ENCODE peak calls at places on chromosomes 16 and 17, in four cellular contexts. D, Q, H and M are unnamed samples.

GRCh38 chr16:31453255-31454204 is 5.8 kb upstream of the ARMC5 start:
- DNase-seq in D (no peak), H (no peak), Q (no peak), M (no peak)

GRCh38 chr16:58425245-58425644 is 33.0 kb downstream of the GINS3 start:
- DNase-seq in H (no peak), Q (no peak), D (no peak), M (no peak)

GRCh38 chr16:50627419-50627818 is 53.7 kb downstream of the SNX20 start:
- DNase-seq in Q (peak), D (peak), H (no peak), M (peak)

GRCh38 chr17:66468241-66469087 is 166.1 kb downstream of the PRKCA start:
- DNase-seq in Q (no peak), H (no peak), D (no peak), M (no peak)

GRCh38 chr17:66702106-66702936 is 132.6 kb upstream of the CACNG5 start:
- DNase-seq in H (no peak), D (no peak), Q (no peak), M (no peak)

GRCh38 chr16:84194018-84194417 is 3.1 kb downstream of the ADAD2 start:
- DNase-seq in D (no peak), H (no peak), Q (no peak), M (no peak)

GRCh38 chr16:51154271-51155171 is 3.5 kb upstream of the SALL1 start:
- DNase-seq in H (no peak), Q (no peak), D (no peak), M (no peak)

GRCh38 chr17:68539536-68540469 is 27.6 kb downstream of the PRKAR1A start:
- DNase-seq in D (no peak), H (no peak), Q (no peak), M (peak)

GRCh38 chr17:75031972-75032895 is 14.5 kb downstream of the ATP5PD start:
- DNase-seq in D (peak), H (peak), Q (peak), M (peak)

GRCh38 chr17:77861981-77862645 is 96.4 kb upstream of the TNRC6C start:
- DNase-seq in Q (no peak), H (no peak), D (no peak), M (no peak)

GRCh38 chr16:69927056-69927757 is 23.9 kb upstream of the CLEC18A start:
- DNase-seq in H (no peak), D (peak), Q (no peak), M (no peak)

GRCh38 chr17:43790311-43790940 is 10.2 kb downstream of the CFAP97D1 start:
- DNase-seq in H (no peak), Q (no peak), D (no peak), M (no peak)

GRCh38 chr16:81537721-81538561 is 93.3 kb downstream of the CMIP start:
- DNase-seq in Q (no peak), H (no peak), D (no peak), M (no peak)

GRCh38 chr17:50672831-50673551 is 34.7 kb downstream of the ANKRD40 start:
- DNase-seq in H (no peak), D (peak), Q (no peak), M (no peak)

GRCh38 chr17:77304051-77304745 is 163.4 kb downstream of the SEC14L1 start:
- DNase-seq in Q (no peak), H (no peak), D (no peak), M (no peak)

GRCh38 chr16:25707982-25708583 is 16.3 kb downstream of the HS3ST4 start:
- DNase-seq in Q (no peak), H (no peak), D (no peak), M (peak)

GRCh38 chr17:83106913-83107655 is 27.7 kb downstream of the METRNL start:
- DNase-seq in D (no peak), Q (no peak), H (no peak), M (no peak)

GRCh38 chr17:44832821-44833220 is 2.7 kb upstream of the GJC1 start:
- DNase-seq in D (no peak), Q (no peak), H (no peak), M (no peak)

GRCh38 chr16:66521227-66521626 is 28.7 kb downstream of the TK2 start:
- DNase-seq in Q (no peak), H (no peak), D (no peak), M (no peak)

GRCh38 chr16:54175169-54175551 is 111.4 kb downstream of the IRX3 start:
- DNase-seq in H (no peak), Q (no peak), D (no peak), M (no peak)

GRCh38 chr16:554640-555413 is 5.4 kb upstream of the PRR35 start:
- DNase-seq in H (no peak), D (no peak), Q (no peak), M (no peak)

GRCh38 chr16:67237396-67238277 is 9.6 kb downstream of the FHOD1 start:
- DNase-seq in Q (no peak), D (no peak), H (no peak), M (no peak)

GRCh38 chr17:70076189-70076588 is 1.2 kb downstream of the KCNJ16 start:
- DNase-seq in H (no peak), D (no peak), Q (no peak), M (no peak)

GRCh38 chr17:61426482-61427304 is 25.5 kb upstream of the TBX4 start:
- DNase-seq in Q (no peak), H (peak), D (no peak), M (no peak)

GRCh38 chr16:75479421-75479990 is 15.0 kb upstream of the TMEM170A start:
- DNase-seq in D (no peak), Q (no peak), H (no peak), M (no peak)

GRCh38 chr17:36133629-36134259 is 30.1 kb downstream of the CCL4 start:
- DNase-seq in H (no peak), D (no peak), Q (no peak), M (no peak)